ENCODE peak calls at places on chromosomes 3 and 15, in four cellular contexts. K is HEK293T, N is HepG2, E is K562. G is an unnamed sample.

GRCh38 chr3:13522236-13522635 is 26.7 kb upstream of the FBLN2 start:
- DNase-seq in K (no peak), E (no peak), N (no peak), G (no peak)

GRCh38 chr15:34435658-34436057 is 1.9 kb downstream of the GOLGA8A start:
- DNase-seq in E (no peak), K (no peak), N (no peak), G (no peak)

GRCh38 chr15:85642693-85643058 is 152.0 kb downstream of the KLHL25 start:
- DNase-seq in N (no peak), K (no peak), E (no peak), G (no peak)

GRCh38 chr3:195883801-195884200 is 24.6 kb downstream of the TNK2 start:
- DNase-seq in E (no peak), N (no peak), K (no peak), G (no peak)

GRCh38 chr3:101936419-101937331 is 87.4 kb downstream of the NFKBIZ start:
- DNase-seq in K (no peak), E (no peak), N (no peak), G (no peak)

GRCh38 chr3:73546961-73547360 is 77.8 kb downstream of the PDZRN3 start:
- DNase-seq in E (no peak), N (no peak), K (no peak), G (no peak)

GRCh38 chr15:100887211-100887913 is 7.7 kb downstream of the ALDH1A3 start:
- DNase-seq in N (no peak), K (no peak), E (no peak), G (no peak)

GRCh38 chr3:78604328-78604727 is 1163.5 kb downstream of the ROBO1 start:
- DNase-seq in N (no peak), E (no peak), K (no peak), G (no peak)

GRCh38 chr3:9169951-9170850 is 79.2 kb downstream of the SRGAP3 start:
- DNase-seq in E (no peak), K (no peak), N (no peak), G (no peak)

GRCh38 chr3:42057561-42058211 is 33.5 kb upstream of the TRAK1 start:
- DNase-seq in K (no peak), E (no peak), N (no peak), G (no peak)

GRCh38 chr3:97793415-97794019 is 28.3 kb upstream of the CRYBG3 start:
- DNase-seq in N (peak), K (peak), E (peak), G (no peak)

GRCh38 chr3:8825153-8825825 is 55.9 kb upstream of the OXTR start:
- DNase-seq in E (no peak), K (no peak), N (peak), G (no peak)

GRCh38 chr3:160376681-160377080 is 22.3 kb downstream of the IFT80 start:
- DNase-seq in E (no peak), K (no peak), N (no peak), G (no peak)

GRCh38 chr3:170477395-170477794 is 58.7 kb downstream of the CLDN11 start:
- DNase-seq in N (no peak), K (no peak), E (no peak), G (no peak)

GRCh38 chr15:93562752-93563151 is 473.7 kb upstream of the RGMA start:
- DNase-seq in N (no peak), E (no peak), K (no peak), G (no peak)

GRCh38 chr3:135235541-135235940 is 440.5 kb downstream of the EPHB1 start:
- DNase-seq in N (no peak), K (no peak), E (no peak), G (no peak)

GRCh38 chr3:127678315-127678599 is 5.5 kb downstream of the ABTB1 start:
- DNase-seq in K (no peak), N (no peak), E (no peak), G (peak)

GRCh38 chr3:12004741-12005513 is 739 bp downstream of the SYN2 start:
- DNase-seq in E (no peak), N (no peak), K (peak), G (peak)

GRCh38 chr15:65917936-65918335 is 48.6 kb downstream of the RAB11A start:
- DNase-seq in N (no peak), E (no peak), K (no peak), G (no peak)

GRCh38 chr3:108322352-108322751 is 26.0 kb downstream of the HHLA2 start:
- DNase-seq in N (no peak), E (no peak), K (no peak), G (no peak)

GRCh38 chr3:194140520-194141414 is 4.8 kb downstream of the HES1 start:
- DNase-seq in K (peak), N (peak), E (peak), G (peak)

GRCh38 chr3:15797600-15798303 is at the start of gene ANKRD28:
- DNase-seq in N (peak), E (peak), K (peak), G (no peak)

GRCh38 chr3:185152433-185153169 is at the start of gene C3orf70:
- DNase-seq in E (peak), K (peak), N (no peak), G (peak)

GRCh38 chr15:56839099-56839498 is 79.3 kb upstream of the TCF12 start:
- DNase-seq in K (no peak), E (no peak), N (no peak), G (no peak)
- TF ChIP-seq SP1 in K (no peak), E (no peak), N (no peak), G (no peak)

GRCh38 chr3:40695848-40696247 is 171.1 kb downstream of the ZNF621 start:
- DNase-seq in N (no peak), K (no peak), E (no peak), G (no peak)

GRCh38 chr3:40690696-40691597 is 166.2 kb downstream of the ZNF621 start:
- DNase-seq in K (no peak), N (no peak), E (no peak), G (no peak)

DNA sequence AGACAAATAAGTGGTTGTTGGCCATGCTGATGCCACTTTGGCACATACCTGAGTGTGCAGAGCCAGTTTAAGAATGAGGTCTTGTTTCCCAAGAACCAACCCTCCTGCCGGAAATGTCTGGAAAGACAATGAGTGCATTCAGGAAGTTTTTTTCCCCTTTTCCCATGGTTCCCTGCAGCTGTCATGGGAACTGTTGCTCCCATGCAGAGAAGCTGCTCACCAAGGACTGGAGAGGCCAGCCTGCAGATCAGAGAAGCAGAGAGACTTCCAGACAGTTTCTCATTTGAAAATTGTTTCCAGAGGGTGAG is 166.8 kb downstream of the ZNF621 start:
- DNase-seq in N (peak), E (no peak), K (no peak), G (no peak)
- TF ChIP-seq ELF4 in N (no peak), E (no peak), K (no peak), G (no peak)

DNA sequence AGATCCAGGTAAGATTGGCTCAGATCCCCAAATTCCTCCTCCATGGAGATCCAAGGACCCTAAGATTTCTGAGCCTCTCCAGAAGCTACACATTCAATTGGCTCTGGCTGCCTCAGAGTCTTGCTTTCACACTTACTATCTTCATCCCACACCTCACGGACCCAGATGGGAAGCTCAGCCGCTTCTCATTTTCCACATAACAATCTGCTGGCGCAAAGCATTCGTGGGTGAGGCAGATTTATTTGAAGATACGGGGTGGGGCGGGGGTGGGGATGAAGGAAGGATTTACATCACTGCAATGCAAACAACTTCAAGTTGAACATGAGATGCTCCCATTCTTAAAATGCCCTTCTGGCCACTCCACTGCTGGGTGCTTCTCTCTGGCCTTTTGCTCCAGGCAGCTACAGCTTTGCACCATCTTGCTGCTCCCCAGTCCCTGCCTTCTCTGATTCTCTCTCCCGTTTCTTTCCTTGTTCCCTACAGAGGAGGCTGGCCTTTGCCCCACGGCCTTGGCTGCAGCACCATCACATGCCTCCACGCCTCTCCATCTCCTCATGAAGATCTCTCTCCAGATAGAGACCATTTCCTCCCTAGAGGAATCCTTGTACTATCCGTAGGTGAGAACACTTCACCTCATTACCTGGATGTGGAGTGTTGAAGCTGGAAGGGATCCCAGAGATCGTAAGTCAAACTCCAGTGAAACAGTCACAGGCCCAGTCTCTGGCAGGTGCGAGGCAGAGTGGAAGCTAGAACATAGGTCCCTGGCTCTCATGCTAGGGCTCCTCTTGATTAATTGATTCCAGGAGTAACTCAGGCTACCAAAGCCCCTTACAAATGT is 175.9 kb downstream of the RPLP1 start:
- DNase-seq in N (no peak), E (no peak), K (no peak), G (no peak)
- TF ChIP-seq SP1 in N (no peak), E (no peak), K (no peak), G (no peak)

DNA sequence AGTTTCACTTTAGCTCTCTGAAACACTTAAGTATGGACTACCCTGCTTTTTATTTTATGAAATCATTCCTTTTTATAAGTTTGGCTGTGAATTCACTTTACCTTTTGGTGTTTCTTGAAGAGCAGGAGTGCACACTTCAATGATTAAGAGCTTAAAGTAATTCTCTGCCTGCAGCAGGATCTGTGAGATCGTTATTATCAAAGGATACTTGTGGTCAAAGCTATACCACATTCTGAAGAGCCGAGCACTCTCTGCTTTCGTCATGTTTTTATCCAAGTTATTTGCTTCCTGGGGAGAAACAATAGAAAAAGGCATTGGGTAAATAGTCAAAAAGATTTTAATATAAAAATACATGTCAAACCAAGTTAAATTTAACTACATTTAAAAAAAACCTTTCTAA is 243.7 kb downstream of the CHST2 start:
- DNase-seq in N (no peak), K (no peak), E (no peak), G (no peak)
- TF ChIP-seq ELF4 in N (no peak), K (no peak), E (no peak), G (no peak)

DNA sequence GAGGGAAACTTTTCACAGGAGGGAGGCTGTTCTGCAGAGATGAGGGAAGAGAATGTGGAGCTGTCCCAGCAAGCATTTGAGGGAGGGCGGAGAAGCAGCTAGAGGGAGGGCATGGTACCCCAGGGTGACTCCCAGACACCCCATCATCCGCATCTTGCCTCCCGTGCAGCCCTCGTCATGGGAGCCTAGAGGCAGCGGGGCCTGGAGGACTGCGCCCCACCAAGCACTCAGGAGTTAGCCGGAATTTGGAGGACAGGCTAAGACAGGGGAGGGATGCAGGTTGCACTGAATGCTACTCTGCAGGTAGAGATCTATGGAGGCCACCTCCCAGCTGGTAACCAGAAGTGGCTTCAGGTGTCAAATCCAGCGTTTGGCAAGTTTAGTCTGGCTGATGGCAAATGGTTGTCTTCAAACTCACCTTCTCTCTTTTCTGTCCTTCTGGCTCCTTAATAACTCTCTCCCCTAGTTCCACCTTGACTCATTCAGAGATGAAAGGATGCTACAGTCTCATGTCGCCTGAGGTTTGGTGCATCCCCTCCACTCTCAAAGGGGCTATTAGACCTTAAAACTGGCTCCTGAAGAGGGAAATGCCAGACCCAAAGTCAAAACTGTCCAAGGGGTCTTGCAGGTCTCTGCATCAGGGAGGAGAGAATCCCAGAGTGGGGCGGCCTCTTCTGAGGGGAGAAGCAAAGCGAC is 155.9 kb upstream of the TLE3 start:
- DNase-seq in E (no peak), N (no peak), K (no peak), G (no peak)
- TF ChIP-seq SP1 in E (no peak), N (no peak), K (no peak), G (no peak)

GRCh38 chr15:57091626-57092025 is 173.2 kb downstream of the TCF12 start:
- DNase-seq in N (no peak), K (no peak), E (no peak), G (no peak)

GRCh38 chr15:57092252-57092651 is 173.8 kb downstream of the TCF12 start:
- DNase-seq in N (no peak), K (no peak), E (no peak), G (no peak)

GRCh38 chr15:57086857-57087427 is 168.5 kb downstream of the TCF12 start:
- DNase-seq in N (no peak), E (no peak), K (no peak), G (no peak)

GRCh38 chr15:57089815-57090214 is 171.4 kb downstream of the TCF12 start:
- DNase-seq in K (no peak), E (no peak), N (no peak), G (no peak)

GRCh38 chr15:57090460-57090859 is 172.0 kb downstream of the TCF12 start:
- DNase-seq in K (peak), E (no peak), N (no peak), G (no peak)
- TF ChIP-seq ELF4 in K (no peak), E (no peak), N (no peak), G (no peak)

DNA sequence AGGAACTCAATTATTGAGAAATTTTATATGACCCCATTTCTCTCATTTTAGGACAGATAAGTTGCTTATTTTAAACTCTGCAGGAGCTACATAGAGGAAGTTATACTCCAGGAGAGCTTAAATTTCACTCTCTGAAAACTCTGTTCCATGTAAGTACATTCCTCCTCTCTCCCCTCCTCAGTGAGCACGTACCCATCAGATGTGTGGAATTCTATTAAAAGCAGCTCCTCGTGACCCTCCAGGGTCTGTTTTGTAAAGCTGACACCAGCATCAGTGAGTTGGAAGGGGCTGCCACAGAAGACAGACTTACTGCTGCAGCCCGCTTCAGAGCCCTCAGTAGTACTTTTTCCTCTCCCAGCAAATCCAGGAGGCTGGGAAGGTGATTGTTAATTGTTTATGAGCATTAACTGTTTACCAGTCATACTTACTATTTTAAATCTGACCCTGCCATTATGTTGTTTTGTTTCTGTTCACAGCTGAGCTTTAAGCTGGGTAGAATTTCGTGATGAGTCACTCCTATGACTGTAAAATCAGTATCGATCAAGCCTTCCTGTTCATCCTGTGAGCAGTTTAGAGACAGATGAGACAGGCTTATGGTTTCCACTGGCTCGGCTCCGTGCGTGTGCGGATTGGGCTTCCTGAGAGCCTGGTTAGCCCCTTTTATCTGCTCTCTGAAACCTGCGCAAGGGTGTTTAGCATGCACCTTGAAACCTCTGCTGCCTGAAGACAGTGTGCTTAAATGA is 20.4 kb downstream of the IGF1R start:
- DNase-seq in K (no peak), N (no peak), E (no peak), G (no peak)
- TF ChIP-seq SP1 in K (no peak), N (no peak), E (no peak), G (no peak)

DNA sequence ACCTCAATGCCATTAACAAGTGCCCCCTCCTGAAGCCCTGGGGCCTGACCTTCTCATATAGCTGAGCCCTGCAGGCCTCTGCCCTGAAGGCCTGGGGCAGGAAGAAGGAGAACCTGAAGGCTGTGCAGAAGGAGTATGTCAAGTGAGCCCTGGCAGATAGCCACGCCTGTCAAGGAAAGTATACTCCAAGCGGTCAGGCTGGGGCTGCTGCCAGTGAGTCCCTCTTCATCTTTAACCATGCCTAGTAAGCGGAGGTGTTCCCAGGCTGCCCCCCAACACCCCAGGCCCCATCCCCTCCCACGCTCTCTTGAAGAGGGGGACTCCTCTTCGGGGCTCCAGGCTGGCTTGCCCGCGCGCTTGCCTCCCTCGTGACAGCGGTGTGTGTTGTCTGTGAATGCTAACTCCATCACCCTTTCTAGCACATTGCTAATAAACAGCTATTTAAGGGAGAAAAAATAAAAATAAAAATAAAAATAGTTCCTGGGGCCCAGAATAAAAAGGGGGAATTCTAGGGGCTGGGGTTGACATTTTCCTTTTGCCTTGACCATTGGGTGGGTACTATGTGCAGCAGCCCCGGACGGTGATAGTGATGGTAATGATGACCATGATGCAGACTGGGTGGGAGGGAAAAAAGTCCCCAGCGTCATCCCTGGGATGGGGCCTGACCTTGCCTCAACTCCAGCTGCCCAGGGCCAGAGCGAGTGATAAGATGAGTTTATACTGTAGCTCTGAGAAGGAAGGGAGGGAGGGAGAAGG is 3.2 kb upstream of the ALAS1 start:
- DNase-seq in N (no peak), K (no peak), E (no peak), G (no peak)
- TF ChIP-seq ELF4 in N (no peak), K (no peak), E (no peak), G (no peak)

DNA sequence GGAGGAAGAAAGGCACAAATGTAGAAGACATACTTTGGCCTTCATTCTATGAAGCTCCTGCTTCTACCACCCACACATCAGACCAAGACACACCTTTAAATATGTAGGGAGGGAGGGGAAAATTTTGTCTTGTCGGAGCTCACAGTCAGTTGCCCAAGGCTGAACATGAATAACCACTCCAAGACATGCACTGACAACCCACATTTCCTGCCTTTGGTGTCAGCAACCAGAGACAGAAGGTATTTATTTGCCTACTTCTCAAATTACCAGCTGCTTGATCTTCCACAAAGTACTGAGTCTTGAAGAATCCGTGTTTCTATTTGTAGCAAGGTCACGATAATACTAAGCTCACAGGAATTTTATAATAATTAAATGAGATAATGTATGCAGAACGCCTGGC is 169.7 kb downstream of the KCNMB2 start:
- DNase-seq in E (no peak), K (no peak), N (no peak), G (no peak)
- TF ChIP-seq SP1 in E (no peak), K (no peak), N (no peak), G (no peak)